ENCODE peak calls at places on chromosomes 6 and 20, in seven cellular contexts. One of them, this sample, is unnamed.

GRCh38 chr6:128807577-128807976 is 75.4 kb upstream of the LAMA2 start:
- DNase-seq in activated CD4-positive, alpha-beta T cell treated with anti-CD3 and anti-CD28 coated beads, Interleukin-2, amount 50 U/mL, for 1 hour: no peak
- DNase-seq in keratinocyte: no peak
- DNase-seq in left ventricle myocardium inferior: no peak
- DNase-seq in Panc1: peak
- DNase-seq in caudate nucleus: no peak
- DNase-seq in AML-193: peak
- DNase-seq in this sample: peak

GRCh38 chr6:148497256-148497655 is 154.6 kb downstream of the SASH1 start:
- DNase-seq in left ventricle myocardium inferior: no peak
- DNase-seq in Panc1: no peak
- DNase-seq in AML-193: no peak
- DNase-seq in activated CD4-positive, alpha-beta T cell treated with anti-CD3 and anti-CD28 coated beads, Interleukin-2, amount 50 U/mL, for 1 hour: no peak
- DNase-seq in caudate nucleus: no peak
- DNase-seq in keratinocyte: no peak
- DNase-seq in this sample: no peak

GRCh38 chr20:34058831-34059230 is 53.2 kb downstream of the EIF2S2 start:
- DNase-seq in Panc1: no peak
- DNase-seq in keratinocyte: no peak
- DNase-seq in AML-193: no peak
- DNase-seq in caudate nucleus: no peak
- DNase-seq in left ventricle myocardium inferior: no peak
- DNase-seq in activated CD4-positive, alpha-beta T cell treated with anti-CD3 and anti-CD28 coated beads, Interleukin-2, amount 50 U/mL, for 1 hour: peak
- DNase-seq in this sample: peak

GRCh38 chr6:33757113-33757512 is 10.4 kb upstream of the IP6K3 start:
- DNase-seq in activated CD4-positive, alpha-beta T cell treated with anti-CD3 and anti-CD28 coated beads, Interleukin-2, amount 50 U/mL, for 1 hour: no peak
- DNase-seq in caudate nucleus: no peak
- DNase-seq in keratinocyte: no peak
- DNase-seq in left ventricle myocardium inferior: no peak
- DNase-seq in Panc1: no peak
- DNase-seq in AML-193: no peak
- DNase-seq in this sample: no peak

GRCh38 chr20:21901470-21902275 is 196.2 kb downstream of the PAX1 start:
- DNase-seq in keratinocyte: no peak
- DNase-seq in activated CD4-positive, alpha-beta T cell treated with anti-CD3 and anti-CD28 coated beads, Interleukin-2, amount 50 U/mL, for 1 hour: no peak
- DNase-seq in AML-193: no peak
- DNase-seq in left ventricle myocardium inferior: peak
- DNase-seq in Panc1: no peak
- DNase-seq in caudate nucleus: no peak
- DNase-seq in this sample: no peak

GRCh38 chr6:25050356-25050755 is 114.6 kb upstream of the RIPOR2 start:
- DNase-seq in Panc1: no peak
- DNase-seq in left ventricle myocardium inferior: no peak
- DNase-seq in AML-193: peak
- DNase-seq in caudate nucleus: no peak
- DNase-seq in keratinocyte: no peak
- DNase-seq in activated CD4-positive, alpha-beta T cell treated with anti-CD3 and anti-CD28 coated beads, Interleukin-2, amount 50 U/mL, for 1 hour: peak
- DNase-seq in this sample: no peak

GRCh38 chr20:61299613-61300012 is 47.6 kb downstream of the CDH4 start:
- DNase-seq in AML-193: no peak
- DNase-seq in caudate nucleus: no peak
- DNase-seq in keratinocyte: no peak
- DNase-seq in left ventricle myocardium inferior: no peak
- DNase-seq in activated CD4-positive, alpha-beta T cell treated with anti-CD3 and anti-CD28 coated beads, Interleukin-2, amount 50 U/mL, for 1 hour: no peak
- DNase-seq in Panc1: no peak
- DNase-seq in this sample: no peak

GRCh38 chr6:112951829-112952228 is 604.7 kb downstream of the RFPL4B start:
- DNase-seq in Panc1: no peak
- DNase-seq in keratinocyte: no peak
- DNase-seq in caudate nucleus: no peak
- DNase-seq in AML-193: no peak
- DNase-seq in activated CD4-positive, alpha-beta T cell treated with anti-CD3 and anti-CD28 coated beads, Interleukin-2, amount 50 U/mL, for 1 hour: no peak
- DNase-seq in left ventricle myocardium inferior: no peak
- DNase-seq in this sample: no peak

GRCh38 chr20:51647674-51648570 is 105.4 kb upstream of the NFATC2 start:
- DNase-seq in AML-193: no peak
- DNase-seq in activated CD4-positive, alpha-beta T cell treated with anti-CD3 and anti-CD28 coated beads, Interleukin-2, amount 50 U/mL, for 1 hour: no peak
- DNase-seq in Panc1: no peak
- DNase-seq in left ventricle myocardium inferior: no peak
- DNase-seq in keratinocyte: no peak
- DNase-seq in caudate nucleus: no peak
- DNase-seq in this sample: no peak

GRCh38 chr6:87161299-87161698 is 5.9 kb downstream of the ZNF292 start:
- DNase-seq in Panc1: no peak
- DNase-seq in AML-193: no peak
- DNase-seq in activated CD4-positive, alpha-beta T cell treated with anti-CD3 and anti-CD28 coated beads, Interleukin-2, amount 50 U/mL, for 1 hour: no peak
- DNase-seq in caudate nucleus: no peak
- DNase-seq in keratinocyte: no peak
- DNase-seq in left ventricle myocardium inferior: no peak
- DNase-seq in this sample: no peak

GRCh38 chr6:131652472-131652871 is 15.4 kb downstream of the ENPP3 start:
- DNase-seq in activated CD4-positive, alpha-beta T cell treated with anti-CD3 and anti-CD28 coated beads, Interleukin-2, amount 50 U/mL, for 1 hour: no peak
- DNase-seq in keratinocyte: no peak
- DNase-seq in Panc1: no peak
- DNase-seq in left ventricle myocardium inferior: no peak
- DNase-seq in caudate nucleus: no peak
- DNase-seq in AML-193: no peak
- DNase-seq in this sample: no peak

GRCh38 chr20:61640846-61641245 is 388.8 kb downstream of the CDH4 start:
- DNase-seq in activated CD4-positive, alpha-beta T cell treated with anti-CD3 and anti-CD28 coated beads, Interleukin-2, amount 50 U/mL, for 1 hour: no peak
- DNase-seq in caudate nucleus: no peak
- DNase-seq in AML-193: no peak
- DNase-seq in left ventricle myocardium inferior: no peak
- DNase-seq in keratinocyte: no peak
- DNase-seq in Panc1: no peak
- DNase-seq in this sample: no peak

GRCh38 chr6:31004285-31004684 is 6.0 kb upstream of the MUC22 start:
- DNase-seq in caudate nucleus: no peak
- DNase-seq in AML-193: no peak
- DNase-seq in keratinocyte: no peak
- DNase-seq in Panc1: no peak
- DNase-seq in activated CD4-positive, alpha-beta T cell treated with anti-CD3 and anti-CD28 coated beads, Interleukin-2, amount 50 U/mL, for 1 hour: no peak
- DNase-seq in left ventricle myocardium inferior: no peak
- DNase-seq in this sample: no peak

GRCh38 chr20:47531468-47531867 is 29.8 kb downstream of the NCOA3 start:
- DNase-seq in Panc1: no peak
- DNase-seq in AML-193: peak
- DNase-seq in activated CD4-positive, alpha-beta T cell treated with anti-CD3 and anti-CD28 coated beads, Interleukin-2, amount 50 U/mL, for 1 hour: no peak
- DNase-seq in caudate nucleus: no peak
- DNase-seq in left ventricle myocardium inferior: no peak
- DNase-seq in keratinocyte: no peak
- DNase-seq in this sample: no peak

GRCh38 chr6:170177383-170178265 is 113.3 kb downstream of the DLL1 start:
- DNase-seq in caudate nucleus: no peak
- DNase-seq in keratinocyte: no peak
- DNase-seq in Panc1: no peak
- DNase-seq in AML-193: no peak
- DNase-seq in activated CD4-positive, alpha-beta T cell treated with anti-CD3 and anti-CD28 coated beads, Interleukin-2, amount 50 U/mL, for 1 hour: no peak
- DNase-seq in left ventricle myocardium inferior: peak
- DNase-seq in this sample: no peak

GRCh38 chr6:150006961-150007464 is 18.3 kb downstream of the RAET1L start:
- DNase-seq in Panc1: no peak
- DNase-seq in AML-193: peak
- DNase-seq in caudate nucleus: no peak
- DNase-seq in keratinocyte: no peak
- DNase-seq in left ventricle myocardium inferior: no peak
- DNase-seq in activated CD4-positive, alpha-beta T cell treated with anti-CD3 and anti-CD28 coated beads, Interleukin-2, amount 50 U/mL, for 1 hour: peak
- DNase-seq in this sample: no peak

GRCh38 chr6:123744840-123745239 is 58.8 kb upstream of the NKAIN2 start:
- DNase-seq in keratinocyte: no peak
- DNase-seq in Panc1: no peak
- DNase-seq in AML-193: no peak
- DNase-seq in activated CD4-positive, alpha-beta T cell treated with anti-CD3 and anti-CD28 coated beads, Interleukin-2, amount 50 U/mL, for 1 hour: no peak
- DNase-seq in caudate nucleus: no peak
- DNase-seq in left ventricle myocardium inferior: no peak
- DNase-seq in this sample: no peak

GRCh38 chr6:17054647-17055046 is 47.2 kb upstream of the STMND1 start:
- DNase-seq in left ventricle myocardium inferior: no peak
- DNase-seq in AML-193: no peak
- DNase-seq in keratinocyte: peak
- DNase-seq in Panc1: no peak
- DNase-seq in activated CD4-positive, alpha-beta T cell treated with anti-CD3 and anti-CD28 coated beads, Interleukin-2, amount 50 U/mL, for 1 hour: no peak
- DNase-seq in caudate nucleus: no peak
- DNase-seq in this sample: no peak

GRCh38 chr20:23966927-23967615 is 21.5 kb downstream of the GGTLC1 start:
- DNase-seq in activated CD4-positive, alpha-beta T cell treated with anti-CD3 and anti-CD28 coated beads, Interleukin-2, amount 50 U/mL, for 1 hour: no peak
- DNase-seq in Panc1: no peak
- DNase-seq in AML-193: no peak
- DNase-seq in keratinocyte: no peak
- DNase-seq in caudate nucleus: no peak
- DNase-seq in left ventricle myocardium inferior: peak
- DNase-seq in this sample: no peak

GRCh38 chr6:11067348-11067747 is 23.2 kb upstream of the ELOVL2 start:
- DNase-seq in activated CD4-positive, alpha-beta T cell treated with anti-CD3 and anti-CD28 coated beads, Interleukin-2, amount 50 U/mL, for 1 hour: no peak
- DNase-seq in left ventricle myocardium inferior: no peak
- DNase-seq in caudate nucleus: no peak
- DNase-seq in Panc1: no peak
- DNase-seq in AML-193: no peak
- DNase-seq in keratinocyte: no peak
- DNase-seq in this sample: no peak

GRCh38 chr20:63696311-63696627 is 183 bp upstream of the TNFRSF6B start:
- DNase-seq in activated CD4-positive, alpha-beta T cell treated with anti-CD3 and anti-CD28 coated beads, Interleukin-2, amount 50 U/mL, for 1 hour: no peak
- DNase-seq in Panc1: no peak
- DNase-seq in left ventricle myocardium inferior: no peak
- DNase-seq in caudate nucleus: no peak
- DNase-seq in keratinocyte: peak
- DNase-seq in AML-193: no peak
- DNase-seq in this sample: no peak

GRCh38 chr6:143007626-143008025 is 53.1 kb upstream of the AIG1 start:
- DNase-seq in Panc1: no peak
- DNase-seq in activated CD4-positive, alpha-beta T cell treated with anti-CD3 and anti-CD28 coated beads, Interleukin-2, amount 50 U/mL, for 1 hour: no peak
- DNase-seq in left ventricle myocardium inferior: no peak
- DNase-seq in AML-193: no peak
- DNase-seq in caudate nucleus: no peak
- DNase-seq in keratinocyte: no peak
- DNase-seq in this sample: no peak

GRCh38 chr6:19851273-19852089 is 14.3 kb downstream of the ID4 start:
- DNase-seq in caudate nucleus: no peak
- DNase-seq in activated CD4-positive, alpha-beta T cell treated with anti-CD3 and anti-CD28 coated beads, Interleukin-2, amount 50 U/mL, for 1 hour: no peak
- DNase-seq in left ventricle myocardium inferior: no peak
- DNase-seq in AML-193: peak
- DNase-seq in keratinocyte: no peak
- DNase-seq in Panc1: peak
- DNase-seq in this sample: peak

GRCh38 chr6:157260735-157261134 is 62.6 kb downstream of the TMEM242 start:
- DNase-seq in keratinocyte: peak
- DNase-seq in AML-193: no peak
- DNase-seq in Panc1: no peak
- DNase-seq in left ventricle myocardium inferior: no peak
- DNase-seq in caudate nucleus: no peak
- DNase-seq in activated CD4-positive, alpha-beta T cell treated with anti-CD3 and anti-CD28 coated beads, Interleukin-2, amount 50 U/mL, for 1 hour: no peak
- DNase-seq in this sample: no peak

GRCh38 chr6:31702421-31702818 is 704 bp downstream of the ABHD16A start:
- DNase-seq in Panc1: no peak
- DNase-seq in activated CD4-positive, alpha-beta T cell treated with anti-CD3 and anti-CD28 coated beads, Interleukin-2, amount 50 U/mL, for 1 hour: no peak
- DNase-seq in left ventricle myocardium inferior: no peak
- DNase-seq in keratinocyte: no peak
- DNase-seq in AML-193: peak
- DNase-seq in caudate nucleus: no peak
- DNase-seq in this sample: no peak

GRCh38 chr6:160270347-160270746 is 11.7 kb upstream of the SLC22A2 start:
- DNase-seq in caudate nucleus: no peak
- DNase-seq in activated CD4-positive, alpha-beta T cell treated with anti-CD3 and anti-CD28 coated beads, Interleukin-2, amount 50 U/mL, for 1 hour: no peak
- DNase-seq in Panc1: no peak
- DNase-seq in keratinocyte: no peak
- DNase-seq in AML-193: no peak
- DNase-seq in left ventricle myocardium inferior: no peak
- DNase-seq in this sample: no peak

GRCh38 chr6:44356432-44356950 is 14.0 kb downstream of the SPATS1 start:
- DNase-seq in caudate nucleus: no peak
- DNase-seq in left ventricle myocardium inferior: no peak
- DNase-seq in activated CD4-positive, alpha-beta T cell treated with anti-CD3 and anti-CD28 coated beads, Interleukin-2, amount 50 U/mL, for 1 hour: no peak
- DNase-seq in AML-193: no peak
- DNase-seq in keratinocyte: no peak
- DNase-seq in Panc1: no peak
- DNase-seq in this sample: no peak

GRCh38 chr6:79335133-79335674 is 100.7 kb upstream of the HMGN3 start:
- DNase-seq in caudate nucleus: no peak
- DNase-seq in AML-193: no peak
- DNase-seq in activated CD4-positive, alpha-beta T cell treated with anti-CD3 and anti-CD28 coated beads, Interleukin-2, amount 50 U/mL, for 1 hour: no peak
- DNase-seq in keratinocyte: no peak
- DNase-seq in left ventricle myocardium inferior: no peak
- DNase-seq in Panc1: no peak
- DNase-seq in this sample: no peak

GRCh38 chr6:20211037-20211940 is 980 bp downstream of the MBOAT1 start:
- DNase-seq in Panc1: no peak
- DNase-seq in keratinocyte: peak
- DNase-seq in caudate nucleus: no peak
- DNase-seq in left ventricle myocardium inferior: no peak
- DNase-seq in AML-193: peak
- DNase-seq in activated CD4-positive, alpha-beta T cell treated with anti-CD3 and anti-CD28 coated beads, Interleukin-2, amount 50 U/mL, for 1 hour: no peak
- DNase-seq in this sample: no peak

GRCh38 chr6:170212956-170213636 is 77.8 kb downstream of the DLL1 start:
- DNase-seq in AML-193: no peak
- DNase-seq in caudate nucleus: no peak
- DNase-seq in activated CD4-positive, alpha-beta T cell treated with anti-CD3 and anti-CD28 coated beads, Interleukin-2, amount 50 U/mL, for 1 hour: no peak
- DNase-seq in Panc1: no peak
- DNase-seq in keratinocyte: no peak
- DNase-seq in left ventricle myocardium inferior: no peak
- DNase-seq in this sample: no peak

GRCh38 chr6:80639243-80639642 is 532.8 kb downstream of the BCKDHB start:
- DNase-seq in caudate nucleus: no peak
- DNase-seq in keratinocyte: no peak
- DNase-seq in AML-193: no peak
- DNase-seq in Panc1: no peak
- DNase-seq in activated CD4-positive, alpha-beta T cell treated with anti-CD3 and anti-CD28 coated beads, Interleukin-2, amount 50 U/mL, for 1 hour: no peak
- DNase-seq in left ventricle myocardium inferior: no peak
- DNase-seq in this sample: no peak

GRCh38 chr6:163427498-163428254 is 13.2 kb downstream of the QKI start:
- DNase-seq in activated CD4-positive, alpha-beta T cell treated with anti-CD3 and anti-CD28 coated beads, Interleukin-2, amount 50 U/mL, for 1 hour: no peak
- DNase-seq in keratinocyte: no peak
- DNase-seq in Panc1: no peak
- DNase-seq in caudate nucleus: no peak
- DNase-seq in left ventricle myocardium inferior: no peak
- DNase-seq in AML-193: peak
- DNase-seq in this sample: no peak

GRCh38 chr20:58293453-58293852 is 16.1 kb upstream of the RAB22A start:
- DNase-seq in Panc1: no peak
- DNase-seq in left ventricle myocardium inferior: peak
- DNase-seq in AML-193: no peak
- DNase-seq in keratinocyte: no peak
- DNase-seq in caudate nucleus: no peak
- DNase-seq in activated CD4-positive, alpha-beta T cell treated with anti-CD3 and anti-CD28 coated beads, Interleukin-2, amount 50 U/mL, for 1 hour: no peak
- DNase-seq in this sample: no peak

GRCh38 chr6:79630400-79630882 is 688 bp upstream of the SH3BGRL2 start:
- DNase-seq in caudate nucleus: no peak
- DNase-seq in keratinocyte: no peak
- DNase-seq in Panc1: no peak
- DNase-seq in left ventricle myocardium inferior: no peak
- DNase-seq in activated CD4-positive, alpha-beta T cell treated with anti-CD3 and anti-CD28 coated beads, Interleukin-2, amount 50 U/mL, for 1 hour: no peak
- DNase-seq in AML-193: no peak
- DNase-seq in this sample: no peak

GRCh38 chr6:16511048-16511660 is 250.1 kb downstream of the ATXN1 start:
- DNase-seq in AML-193: peak
- DNase-seq in activated CD4-positive, alpha-beta T cell treated with anti-CD3 and anti-CD28 coated beads, Interleukin-2, amount 50 U/mL, for 1 hour: no peak
- DNase-seq in left ventricle myocardium inferior: no peak
- DNase-seq in caudate nucleus: no peak
- DNase-seq in Panc1: peak
- DNase-seq in keratinocyte: no peak
- DNase-seq in this sample: peak

GRCh38 chr20:60718743-60719142 is 533.3 kb upstream of the CDH4 start:
- DNase-seq in left ventricle myocardium inferior: no peak
- DNase-seq in Panc1: no peak
- DNase-seq in keratinocyte: no peak
- DNase-seq in activated CD4-positive, alpha-beta T cell treated with anti-CD3 and anti-CD28 coated beads, Interleukin-2, amount 50 U/mL, for 1 hour: no peak
- DNase-seq in AML-193: no peak
- DNase-seq in caudate nucleus: no peak
- DNase-seq in this sample: no peak

This sample was measured in SW 1271.